ENCODE peak calls at places on chromosomes 6 and 20, in four cellular contexts. M, S, G and Y are unnamed samples.

GRCh38 chr20:19976595-19977372 is 40.4 kb upstream of the NAA20 start:
- DNase-seq in M (peak), S (no peak), G (peak), Y (no peak)

GRCh38 chr6:137112067-137112355 is 61.4 kb downstream of the IL22RA2 start:
- DNase-seq in M (no peak), S (no peak), G (no peak), Y (no peak)

GRCh38 chr6:31163922-31164321 is 5.5 kb downstream of the TCF19 start:
- DNase-seq in M (no peak), S (no peak), G (no peak), Y (no peak)

GRCh38 chr6:71463061-71463460 is 174.4 kb downstream of the OGFRL1 start:
- DNase-seq in M (no peak), S (no peak), G (no peak), Y (no peak)

GRCh38 chr6:37765182-37765780 is 54.2 kb upstream of the ZFAND3 start:
- DNase-seq in M (no peak), S (no peak), G (no peak), Y (no peak)

GRCh38 chr6:154522576-154522975 is 12.1 kb upstream of the CNKSR3 start:
- DNase-seq in M (no peak), S (no peak), G (no peak), Y (no peak)

GRCh38 chr20:13046409-13046808 is 37.6 kb downstream of the SPTLC3 start:
- DNase-seq in M (no peak), S (no peak), G (no peak), Y (no peak)

GRCh38 chr6:119671105-119671504 is 321.5 kb upstream of the MAN1A1 start:
- DNase-seq in M (no peak), S (peak), G (no peak), Y (no peak)

GRCh38 chr20:47040506-47041125 is 146.0 kb downstream of the EYA2 start:
- DNase-seq in M (no peak), S (no peak), G (no peak), Y (no peak)

GRCh38 chr6:155853011-155853410 is 397.4 kb upstream of the NOX3 start:
- DNase-seq in M (no peak), S (no peak), G (no peak), Y (no peak)

GRCh38 chr20:54219751-54220426 is 12.0 kb downstream of the PFDN4 start:
- DNase-seq in M (no peak), S (no peak), G (no peak), Y (no peak)

GRCh38 chr6:129860901-129861665 is at the start of gene TMEM244:
- DNase-seq in M (no peak), S (no peak), G (no peak), Y (no peak)

GRCh38 chr6:4664117-4664626 is 112.0 kb upstream of the CDYL start:
- DNase-seq in M (peak), S (no peak), G (peak), Y (no peak)

GRCh38 chr20:49687595-49688567 is 25.8 kb downstream of the B4GALT5 start:
- DNase-seq in M (no peak), S (peak), G (no peak), Y (no peak)

GRCh38 chr20:11734431-11734830 is 183.3 kb upstream of the BTBD3 start:
- DNase-seq in M (no peak), S (no peak), G (no peak), Y (no peak)

GRCh38 chr6:73079611-73079955 is 145.7 kb downstream of the KHDC1L start:
- DNase-seq in M (no peak), S (no peak), G (no peak), Y (no peak)

GRCh38 chr20:41086402-41087324 is 50.7 kb upstream of the PLCG1 start:
- DNase-seq in M (no peak), S (no peak), G (no peak), Y (no peak)

GRCh38 chr6:164243949-164244348 is 829.4 kb downstream of the QKI start:
- DNase-seq in M (no peak), S (no peak), G (no peak), Y (no peak)

GRCh38 chr6:5123296-5124135 is 38.4 kb downstream of the PPP1R3G start:
- DNase-seq in M (no peak), S (no peak), G (no peak), Y (no peak)

GRCh38 chr6:166277021-166277420 is 31.2 kb downstream of the PRR18 start:
- DNase-seq in M (no peak), S (no peak), G (no peak), Y (no peak)

GRCh38 chr6:32375739-32376529 is 4.2 kb upstream of the TSBP1 start:
- DNase-seq in M (no peak), S (no peak), G (no peak), Y (no peak)

GRCh38 chr6:105994522-105995402 is 91.4 kb upstream of the PRDM1 start:
- DNase-seq in M (peak), S (peak), G (peak), Y (no peak)

GRCh38 chr20:59413326-59413865 is 113.0 kb downstream of the EDN3 start:
- DNase-seq in M (no peak), S (no peak), G (no peak), Y (no peak)

GRCh38 chr6:5302220-5302946 is 41.1 kb downstream of the FARS2 start:
- DNase-seq in M (no peak), S (no peak), G (no peak), Y (no peak)

GRCh38 chr20:588932-589672 is 21.0 kb downstream of the TCF15 start:
- DNase-seq in M (no peak), S (no peak), G (no peak), Y (no peak)

GRCh38 chr6:41785689-41786450 is 1.6 kb upstream of the TOMM6 start:
- DNase-seq in M (peak), S (no peak), G (peak), Y (no peak)

GRCh38 chr6:42156638-42157037 is 14.2 kb upstream of the C6orf132 start:
- DNase-seq in M (no peak), S (no peak), G (no peak), Y (no peak)

GRCh38 chr20:3047486-3048419 is 1.9 kb downstream of the MRPS26 start:
- DNase-seq in M (peak), S (no peak), G (no peak), Y (no peak)

GRCh38 chr6:335572-335971 is 43.3 kb downstream of the DUSP22 start:
- DNase-seq in M (no peak), S (no peak), G (no peak), Y (no peak)

GRCh38 chr6:135600086-135600702 is 102.7 kb upstream of the AHI1 start:
- DNase-seq in M (no peak), S (no peak), G (no peak), Y (no peak)

GRCh38 chr20:63215101-63216040 is 560 bp downstream of the YTHDF1 start:
- DNase-seq in M (peak), S (no peak), G (no peak), Y (no peak)

GRCh38 chr6:148980234-148980633 is 233.4 kb downstream of the UST start:
- DNase-seq in M (no peak), S (no peak), G (no peak), Y (no peak)

GRCh38 chr6:8947900-8948299 is 512.6 kb upstream of the SLC35B3 start:
- DNase-seq in M (no peak), S (no peak), G (no peak), Y (no peak)

GRCh38 chr20:11373391-11373790 is 544.3 kb upstream of the BTBD3 start:
- DNase-seq in M (peak), S (no peak), G (no peak), Y (no peak)

GRCh38 chr6:144093658-144094057 is 1.7 kb downstream of the SF3B5 start:
- DNase-seq in M (no peak), S (no peak), G (no peak), Y (no peak)
- H3K4me3 ChIP-seq in M (no peak), S (peak), G (no peak), Y (no peak)

GRCh38 chr6:13273202-13273930 is 55.0 kb downstream of the TBC1D7 start:
- DNase-seq in M (no peak), S (no peak), G (no peak), Y (no peak)

GRCh38 chr6:13267142-13267621 is 61.2 kb downstream of the TBC1D7 start:
- DNase-seq in M (no peak), S (no peak), G (no peak), Y (no peak)

GRCh38 chr6:13273931-13274706 is 54.2 kb downstream of the TBC1D7 start:
- DNase-seq in M (peak), S (no peak), G (no peak), Y (no peak)

GRCh38 chr6:13272131-13273046 is 55.9 kb downstream of the TBC1D7 start:
- DNase-seq in M (peak), S (no peak), G (peak), Y (no peak)

GRCh38 chr6:13268914-13269532 is 59.3 kb downstream of the TBC1D7 start:
- DNase-seq in M (no peak), S (no peak), G (no peak), Y (no peak)
- H3K27ac ChIP-seq in M (no peak), S (no peak), G (peak), Y (no peak)

DNA sequence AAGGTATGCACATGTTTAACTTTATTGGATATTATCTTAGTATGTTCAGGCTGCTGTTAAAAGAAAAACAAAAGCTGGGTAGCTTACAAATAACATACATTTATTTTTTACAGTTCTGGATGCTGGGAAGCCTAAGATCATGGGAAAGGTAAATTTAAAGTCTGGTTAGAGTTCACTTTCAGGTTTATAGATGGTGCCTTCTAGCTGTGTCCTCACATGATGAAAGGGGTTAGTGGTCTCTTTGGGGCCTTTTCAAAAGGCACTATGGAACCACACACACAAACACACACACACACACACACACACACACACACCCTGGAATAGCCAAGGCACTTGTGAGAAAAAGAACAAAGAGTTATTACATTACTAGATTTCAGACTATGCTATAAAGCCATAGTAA is 805.8 kb upstream of the GJE1 start:
- DNase-seq in M (no peak), S (no peak), G (no peak), Y (no peak)
- H3K4me3 ChIP-seq in M (no peak), S (no peak), G (peak), Y (no peak)

DNA sequence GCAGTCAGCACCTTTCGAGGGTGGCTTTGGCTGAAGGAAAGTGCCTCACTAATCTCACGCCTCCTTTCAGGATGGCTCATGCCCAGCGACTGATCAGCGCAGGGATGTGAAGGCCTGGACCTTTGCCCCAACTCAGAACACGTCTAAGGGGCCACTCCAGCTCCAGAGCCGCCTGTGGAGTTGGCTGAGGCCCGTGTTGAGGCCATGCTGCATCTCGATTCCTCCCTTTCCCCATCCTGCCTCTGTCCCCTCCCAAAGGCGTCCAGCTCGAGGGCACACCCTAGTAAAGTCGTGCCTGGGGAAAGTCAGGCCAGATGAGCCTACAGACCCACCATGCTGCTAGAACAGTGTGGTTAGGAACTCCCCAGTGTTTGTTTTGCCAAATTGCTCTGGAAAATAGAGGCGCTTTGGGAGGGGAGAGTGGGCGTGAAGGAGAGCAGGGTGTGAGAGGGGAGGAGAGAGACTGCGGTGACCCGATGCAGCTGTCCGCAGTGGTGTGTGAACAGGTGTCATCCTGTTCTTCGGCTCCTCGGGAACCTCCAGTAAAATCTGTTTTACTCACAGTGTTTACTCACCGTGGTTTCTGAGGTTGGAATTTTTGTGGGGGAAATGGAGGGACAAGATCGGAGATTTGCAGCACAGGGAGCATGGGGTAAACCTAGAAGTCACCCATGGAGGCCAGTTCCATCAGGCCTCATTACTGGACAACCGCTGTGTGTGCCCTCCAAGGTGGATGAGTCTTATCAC is 85.0 kb upstream of the PMEPA1 start:
- DNase-seq in M (no peak), S (no peak), G (no peak), Y (no peak)
- H3K27ac ChIP-seq in M (no peak), S (no peak), G (no peak), Y (no peak)

GRCh38 chr6:49888742-49889431 is 22.6 kb upstream of the CRISP1 start:
- DNase-seq in M (no peak), S (no peak), G (no peak), Y (no peak)

GRCh38 chr6:49890988-49891387 is 24.7 kb upstream of the CRISP1 start:
- DNase-seq in M (no peak), S (no peak), G (no peak), Y (no peak)

GRCh38 chr6:49892280-49892679 is 25.9 kb upstream of the CRISP1 start:
- DNase-seq in M (no peak), S (no peak), G (no peak), Y (no peak)
- H3K4me3 ChIP-seq in M (no peak), S (no peak), G (no peak), Y (no peak)